ENCODE peak calls at places on chromosomes 4 and X, in four cellular contexts. T, L, Z and X are unnamed samples.
A peak's percentile ranks its signal among the peaks of the same experiment; 100 is the strongest.

GRCh38 chr4:98653890-98654867 is 4.2 kb downstream of the TSPAN5 start:
- DNase-seq in T (no peak), L (no peak), Z (no peak), X (no peak)

GRCh38 chrX:53262918-53263394 is 18.4 kb downstream of the IQSEC2 start:
- DNase-seq in T (no peak), L (no peak), Z (no peak), X (no peak)

GRCh38 chr4:16082424-16083216 is 1.2 kb downstream of the PROM1 start:
- DNase-seq in T (peak; percentile 20), L (no peak), Z (peak; percentile 36), X (no peak)

GRCh38 chr4:16269742-16270522 is 43.7 kb upstream of the TAPT1 start:
- DNase-seq in T (no peak), L (no peak), Z (no peak), X (no peak)

GRCh38 chr4:16066586-16067128 is 17.2 kb downstream of the PROM1 start:
- DNase-seq in T (no peak), L (no peak), Z (no peak), X (no peak)

GRCh38 chr4:69518543-69519198 is 23.0 kb upstream of the UGT2B4 start:
- DNase-seq in T (no peak), L (no peak), Z (no peak), X (no peak)

GRCh38 chr4:146500216-146500615 is 21.5 kb downstream of the SLC10A7 start:
- DNase-seq in T (no peak), L (no peak), Z (no peak), X (no peak)

GRCh38 chrX:9278475-9279270 is 186.2 kb upstream of the TBL1X start:
- DNase-seq in T (no peak), L (no peak), Z (no peak), X (no peak)

GRCh38 chr4:40594261-40595178 is 35.1 kb downstream of the RBM47 start:
- DNase-seq in T (no peak), L (no peak), Z (no peak), X (no peak)

GRCh38 chr4:78693777-78694456 is 82.2 kb upstream of the BMP2K start:
- DNase-seq in T (no peak), L (no peak), Z (no peak), X (no peak)

GRCh38 chrX:41167888-41168287 is 82.6 kb downstream of the USP9X start:
- DNase-seq in T (no peak), L (no peak), Z (no peak), X (no peak)

DNA sequence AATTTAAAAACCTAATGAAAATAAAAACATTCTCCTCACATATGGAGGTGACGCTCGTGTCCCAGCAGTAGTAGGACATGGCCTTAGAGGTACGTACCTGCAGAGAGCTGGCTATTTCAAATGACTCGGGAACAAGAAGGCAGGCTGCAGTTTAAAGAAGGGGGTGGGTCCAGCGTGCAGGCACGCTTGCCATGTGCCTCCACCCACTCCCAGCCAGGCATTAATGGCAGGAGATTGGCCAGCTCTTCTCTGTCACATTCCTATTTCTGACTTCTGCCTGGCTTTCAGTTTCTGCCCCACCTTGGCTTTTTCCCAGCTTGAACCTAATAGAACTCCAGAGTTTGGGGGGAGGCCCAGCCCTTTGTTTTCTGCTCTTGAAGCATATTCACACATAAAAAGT is 17.2 kb downstream of the PDHA1 start:
- DNase-seq in T (no peak), L (no peak), Z (no peak), X (no peak)
- H3K9me3 ChIP-seq in T (no peaks in the 10 kb centered on the region), L (no peaks in the 10 kb centered on the region), Z (no peaks in the 10 kb centered on the region), X (no peaks in the 10 kb centered on the region)

DNA sequence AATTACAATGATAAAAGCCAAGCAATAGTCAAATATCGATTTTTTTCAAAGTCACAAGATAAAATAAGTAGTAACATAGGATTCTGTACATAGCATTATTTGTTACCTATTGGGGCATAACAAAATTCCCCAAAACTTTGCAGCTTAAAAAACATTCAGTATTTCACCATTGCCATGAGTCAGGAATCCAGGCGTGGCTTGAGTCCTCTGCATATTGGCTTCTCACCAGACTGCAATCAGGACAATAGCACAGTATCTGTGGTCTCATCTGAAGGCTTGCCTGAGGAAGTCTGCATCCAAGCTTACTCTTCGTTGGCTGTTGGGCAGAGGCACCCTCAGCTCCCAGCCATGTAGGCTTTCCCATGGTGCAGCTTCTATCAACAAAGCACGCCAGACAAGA is 6.2 kb upstream of the CTBP1 start:
- DNase-seq in T (no peak), L (no peak), Z (no peak), X (no peak)
- H3K9me3 ChIP-seq in T (no peaks in the 10 kb centered on the region), L (no peaks in the 10 kb centered on the region), Z (no peaks in the 10 kb centered on the region), X (peaks cover 9% of the 10 kb centered on the region)

GRCh38 chr4:13323916-13324315 is 160.2 kb downstream of the RAB28 start:
- DNase-seq in T (no peak), L (no peak), Z (no peak), X (peak; percentile 56)

GRCh38 chr4:13325744-13326143 is 158.4 kb downstream of the RAB28 start:
- DNase-seq in T (no peak), L (no peak), Z (no peak), X (no peak)

GRCh38 chr4:13328591-13328990 is 155.5 kb downstream of the RAB28 start:
- DNase-seq in T (no peak), L (no peak), Z (no peak), X (no peak)

GRCh38 chr4:13327991-13328390 is 156.1 kb downstream of the RAB28 start:
- DNase-seq in T (no peak), L (no peak), Z (no peak), X (no peak)

DNA sequence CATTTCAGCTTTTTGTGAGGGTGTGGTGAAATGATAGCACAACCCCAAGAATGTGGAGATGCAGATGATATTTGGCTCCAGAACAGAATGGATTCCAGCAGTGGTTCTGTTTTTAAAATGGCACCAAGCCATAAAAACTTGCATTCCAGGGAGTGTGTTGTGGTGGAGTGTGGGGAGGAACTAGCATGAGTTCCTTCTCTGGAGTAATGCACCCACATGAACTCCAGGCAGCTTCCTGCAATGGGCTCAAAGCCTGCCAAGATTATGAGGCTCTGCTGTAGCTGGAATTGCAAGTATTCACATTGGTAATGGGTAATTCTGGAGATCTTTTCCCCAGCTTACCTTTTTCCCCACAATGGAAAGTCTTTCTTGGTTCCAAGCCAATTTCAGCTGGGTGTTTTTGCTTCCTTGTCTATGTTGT is 161.4 kb downstream of the RAB28 start:
- DNase-seq in T (no peak), L (no peak), Z (no peak), X (no peak)
- H3K9me3 ChIP-seq in T (no peaks in the 10 kb centered on the region), L (no peaks in the 10 kb centered on the region), Z (no peaks in the 10 kb centered on the region), X (peaks cover 4% of the 10 kb centered on the region)

GRCh38 chr4:20305976-20306375 is 54.3 kb downstream of the SLIT2 start:
- DNase-seq in T (no peak), L (no peak), Z (no peak), X (no peak)
- H3K9me3 ChIP-seq in T (no peaks in the 10 kb centered on the region), L (no peaks in the 10 kb centered on the region), Z (no peaks in the 10 kb centered on the region), X (no peaks in the 10 kb centered on the region)

DNA sequence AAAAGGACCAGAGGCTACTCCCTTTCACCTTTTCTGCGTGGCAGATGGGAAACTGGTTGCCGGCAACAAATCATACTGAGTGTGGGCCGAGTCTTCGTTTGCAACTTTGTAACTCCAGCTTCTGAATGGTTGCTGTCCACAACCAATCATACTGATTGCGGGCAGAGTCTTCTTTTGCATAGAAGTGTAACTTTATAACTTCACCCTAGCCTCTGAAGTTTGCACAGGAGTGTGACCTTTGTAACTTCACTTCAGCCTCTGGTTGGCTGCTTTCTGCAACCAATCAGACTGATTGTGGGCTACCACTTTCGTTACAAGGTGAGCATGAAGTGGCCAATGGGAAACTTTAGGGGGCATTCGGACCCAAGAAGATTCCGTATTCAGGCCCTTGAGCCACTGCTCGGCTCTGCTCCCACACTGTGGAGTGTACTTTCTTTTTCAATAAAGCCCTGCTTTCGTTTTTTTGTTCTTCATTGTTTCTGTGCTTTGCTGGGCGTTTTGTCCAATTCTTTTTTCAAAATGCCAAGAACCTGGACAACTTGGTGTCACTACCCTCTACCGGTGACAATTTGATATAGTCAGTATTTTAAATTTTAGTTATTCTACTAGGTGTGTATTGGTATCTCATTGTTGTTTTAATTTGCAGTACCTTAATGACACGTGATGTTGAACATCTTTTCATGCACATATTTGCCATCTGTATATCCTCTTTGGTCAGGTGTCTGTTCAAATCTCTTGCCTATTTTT is 9.0 kb upstream of the PAGE5 start:
- DNase-seq in T (no peak), L (no peak), Z (no peak), X (no peak)
- H3K9me3 ChIP-seq in T (no peaks in the 10 kb centered on the region), L (no peaks in the 10 kb centered on the region), Z (no peaks in the 10 kb centered on the region), X (no peaks in the 10 kb centered on the region)

GRCh38 chr4:110613710-110614109 is 9.2 kb downstream of the PITX2 start:
- DNase-seq in T (no peak), L (no peak), Z (no peak), X (no peak)
- H3K9me3 ChIP-seq in T (no peaks in the 10 kb centered on the region), L (no peaks in the 10 kb centered on the region), Z (no peaks in the 10 kb centered on the region), X (no peaks in the 10 kb centered on the region)

GRCh38 chr4:92251711-92252110 is 52.1 kb upstream of the GRID2 start:
- DNase-seq in T (no peak), L (no peak), Z (no peak), X (no peak)
- H3K9me3 ChIP-seq in T (no peaks in the 10 kb centered on the region), L (no peaks in the 10 kb centered on the region), Z (no peaks in the 10 kb centered on the region), X (peaks cover 6% of the 10 kb centered on the region)

DNA sequence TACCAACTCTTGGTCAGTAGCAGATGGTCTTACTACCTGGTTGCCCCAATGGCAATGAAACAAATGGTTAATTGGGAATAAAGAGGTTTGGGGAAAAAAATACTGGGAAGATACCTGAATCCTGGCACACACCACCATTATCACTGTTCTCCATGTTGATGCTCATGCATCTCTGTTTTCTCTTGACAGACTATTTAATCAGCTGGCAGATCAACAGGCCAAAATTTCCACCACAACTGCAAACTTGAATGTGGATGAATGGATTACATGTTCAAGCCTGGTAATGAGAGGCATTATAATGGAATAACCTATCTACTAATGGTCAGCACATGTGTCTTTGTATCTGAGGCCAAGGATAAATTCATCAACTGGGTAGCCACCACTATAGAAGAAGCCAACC is 45.7 kb downstream of the ZNF721 start:
- DNase-seq in T (no peak), L (no peak), Z (no peak), X (no peak)
- H3K9me3 ChIP-seq in T (no peaks in the 10 kb centered on the region), L (peaks cover 24% of the 10 kb centered on the region), Z (peaks cover 30% of the 10 kb centered on the region), X (peaks cover 94% of the 10 kb centered on the region)

DNA sequence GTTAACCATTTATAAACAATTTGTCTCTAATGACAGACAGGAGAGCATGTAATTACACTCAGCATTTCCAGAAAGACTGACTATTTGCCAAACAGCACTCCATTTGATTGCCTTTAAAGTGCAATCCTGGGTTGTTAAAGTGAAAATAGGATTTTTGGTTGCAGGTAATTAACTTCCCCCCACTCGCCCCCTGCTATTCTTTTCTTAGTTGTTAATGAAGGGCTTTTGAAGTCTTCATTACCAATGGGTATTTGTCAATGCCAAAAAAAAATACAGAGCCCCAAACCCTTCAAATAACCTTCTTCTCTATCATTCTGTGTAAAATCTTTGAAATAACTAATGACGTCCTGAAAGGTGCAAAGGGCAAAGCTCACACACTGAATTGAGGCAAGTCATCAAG is 825.6 kb downstream of the STPG2 start:
- DNase-seq in T (no peak), L (no peak), Z (no peak), X (no peak)
- H3K9me3 ChIP-seq in T (no peaks in the 10 kb centered on the region), L (no peaks in the 10 kb centered on the region), Z (no peaks in the 10 kb centered on the region), X (no peaks in the 10 kb centered on the region)